ENCODE peak calls at places on chromosomes 3 and 15, in five cellular contexts. One of them, this sample, is unnamed. For H3K27me3, the result is how much of the 10 kb centered on the place peaks cover.

GRCh38 chr15:75430259-75430658 is 21.2 kb downstream of the SIN3A start:
- DNase-seq in GM12878: no peak
- DNase-seq in thyroid gland: no peak
- DNase-seq in transverse colon: no peak
- DNase-seq in sigmoid colon: no peak
- DNase-seq in this sample: no peak

GRCh38 chr15:85282504-85283115 is 97.8 kb upstream of the AKAP13 start:
- DNase-seq in sigmoid colon: no peak
- DNase-seq in thyroid gland: peak
- DNase-seq in GM12878: no peak
- DNase-seq in transverse colon: no peak
- DNase-seq in this sample: peak

GRCh38 chr3:150365132-150365604 is 42.9 kb upstream of the TSC22D2 start:
- DNase-seq in sigmoid colon: no peak
- DNase-seq in GM12878: peak
- DNase-seq in transverse colon: no peak
- DNase-seq in thyroid gland: no peak
- DNase-seq in this sample: no peak

GRCh38 chr3:12303532-12303931 is 14.7 kb downstream of the PPARG start:
- DNase-seq in GM12878: no peak
- DNase-seq in thyroid gland: no peak
- DNase-seq in sigmoid colon: no peak
- DNase-seq in transverse colon: no peak
- DNase-seq in this sample: no peak

GRCh38 chr3:149020839-149021252 is 29.5 kb downstream of the GYG1 start:
- DNase-seq in thyroid gland: no peak
- DNase-seq in GM12878: no peak
- DNase-seq in transverse colon: no peak
- DNase-seq in sigmoid colon: no peak
- DNase-seq in this sample: no peak

GRCh38 chr15:76274226-76274625 is 37.0 kb downstream of the ETFA start:
- DNase-seq in GM12878: no peak
- DNase-seq in sigmoid colon: no peak
- DNase-seq in transverse colon: no peak
- DNase-seq in thyroid gland: no peak
- DNase-seq in this sample: peak

GRCh38 chr3:114861666-114862065 is 285.4 kb downstream of the ZBTB20 start:
- DNase-seq in thyroid gland: no peak
- DNase-seq in sigmoid colon: no peak
- DNase-seq in GM12878: no peak
- DNase-seq in transverse colon: no peak
- DNase-seq in this sample: no peak

GRCh38 chr3:52784931-52785590 is 7.7 kb downstream of the ITIH1 start:
- DNase-seq in sigmoid colon: peak
- DNase-seq in transverse colon: no peak
- DNase-seq in GM12878: no peak
- DNase-seq in thyroid gland: no peak
- DNase-seq in this sample: no peak

GRCh38 chr3:32818431-32819085 is 761 bp downstream of the TRIM71 start:
- DNase-seq in sigmoid colon: no peak
- DNase-seq in transverse colon: no peak
- DNase-seq in GM12878: no peak
- DNase-seq in thyroid gland: no peak
- DNase-seq in this sample: no peak

GRCh38 chr3:64411101-64411500 is 185.8 kb upstream of the PRICKLE2 start:
- DNase-seq in GM12878: no peak
- DNase-seq in sigmoid colon: no peak
- DNase-seq in thyroid gland: no peak
- DNase-seq in transverse colon: no peak
- DNase-seq in this sample: no peak

GRCh38 chr15:28977377-28978010 is 91.7 kb downstream of the APBA2 start:
- DNase-seq in transverse colon: no peak
- DNase-seq in thyroid gland: no peak
- DNase-seq in GM12878: no peak
- DNase-seq in sigmoid colon: no peak
- DNase-seq in this sample: peak

GRCh38 chr15:100973351-100974034 is 54.3 kb downstream of the LRRK1 start:
- DNase-seq in thyroid gland: peak
- DNase-seq in transverse colon: no peak
- DNase-seq in sigmoid colon: no peak
- DNase-seq in GM12878: no peak
- DNase-seq in this sample: no peak

GRCh38 chr3:39141211-39141995 is 12.0 kb downstream of the CSRNP1 start:
- DNase-seq in GM12878: no peak
- DNase-seq in sigmoid colon: peak
- DNase-seq in transverse colon: peak
- DNase-seq in thyroid gland: peak
- DNase-seq in this sample: peak

GRCh38 chr3:195195321-195196209 is 75.4 kb downstream of the XXYLT1 start:
- DNase-seq in thyroid gland: no peak
- DNase-seq in transverse colon: no peak
- DNase-seq in GM12878: no peak
- DNase-seq in sigmoid colon: peak
- DNase-seq in this sample: no peak

GRCh38 chr15:55060831-55061230 is 135.9 kb downstream of the RSL24D1 start:
- DNase-seq in sigmoid colon: no peak
- DNase-seq in GM12878: no peak
- DNase-seq in thyroid gland: no peak
- DNase-seq in transverse colon: no peak
- DNase-seq in this sample: no peak

GRCh38 chr3:27224197-27224596 is 145.0 kb downstream of the NEK10 start:
- DNase-seq in thyroid gland: no peak
- DNase-seq in sigmoid colon: no peak
- DNase-seq in transverse colon: no peak
- DNase-seq in GM12878: no peak
- DNase-seq in this sample: no peak

GRCh38 chr3:41198526-41198925 is 779 bp upstream of the CTNNB1 start:
- DNase-seq in transverse colon: peak
- DNase-seq in thyroid gland: peak
- DNase-seq in GM12878: no peak
- DNase-seq in sigmoid colon: peak
- DNase-seq in this sample: peak

GRCh38 chr3:4897765-4898453 is 81.3 kb upstream of the BHLHE40 start:
- DNase-seq in GM12878: no peak
- DNase-seq in sigmoid colon: no peak
- DNase-seq in thyroid gland: no peak
- DNase-seq in transverse colon: no peak
- DNase-seq in this sample: peak

GRCh38 chr15:84570164-84570692 is 30.6 kb upstream of the ZSCAN2 start:
- DNase-seq in GM12878: no peak
- DNase-seq in sigmoid colon: peak
- DNase-seq in transverse colon: peak
- DNase-seq in thyroid gland: peak
- DNase-seq in this sample: peak

GRCh38 chr3:163768048-163768447 is 1310.2 kb downstream of the SI start:
- DNase-seq in sigmoid colon: no peak
- DNase-seq in transverse colon: no peak
- DNase-seq in GM12878: no peak
- DNase-seq in thyroid gland: no peak
- DNase-seq in this sample: no peak

GRCh38 chr15:81301815-81302399 is 22.0 kb downstream of the STARD5 start:
- DNase-seq in thyroid gland: no peak
- DNase-seq in sigmoid colon: no peak
- DNase-seq in GM12878: peak
- DNase-seq in transverse colon: peak
- DNase-seq in this sample: no peak

GRCh38 chr3:178060406-178060805 is 475.8 kb upstream of the KCNMB2 start:
- DNase-seq in sigmoid colon: peak
- DNase-seq in thyroid gland: no peak
- DNase-seq in transverse colon: no peak
- DNase-seq in GM12878: no peak
- DNase-seq in this sample: peak

GRCh38 chr3:178056868-178057267 is 479.4 kb upstream of the KCNMB2 start:
- DNase-seq in thyroid gland: no peak
- DNase-seq in transverse colon: no peak
- DNase-seq in sigmoid colon: no peak
- DNase-seq in GM12878: no peak
- DNase-seq in this sample: no peak

GRCh38 chr3:178059836-178060235 is 476.4 kb upstream of the KCNMB2 start:
- DNase-seq in thyroid gland: no peak
- DNase-seq in transverse colon: no peak
- DNase-seq in GM12878: no peak
- DNase-seq in sigmoid colon: no peak
- DNase-seq in this sample: no peak

GRCh38 chr3:178058629-178059028 is 477.6 kb upstream of the KCNMB2 start:
- DNase-seq in sigmoid colon: no peak
- DNase-seq in GM12878: no peak
- DNase-seq in transverse colon: no peak
- DNase-seq in thyroid gland: no peak
- DNase-seq in this sample: no peak

GRCh38 chr3:178059124-178059523 is 477.1 kb upstream of the KCNMB2 start:
- DNase-seq in GM12878: no peak
- DNase-seq in sigmoid colon: no peak
- DNase-seq in thyroid gland: no peak
- DNase-seq in transverse colon: no peak
- DNase-seq in this sample: no peak
- H3K27ac ChIP-seq in GM12878: no peak
- H3K27ac ChIP-seq in sigmoid colon: peak
- H3K27ac ChIP-seq in thyroid gland: no peak
- H3K27ac ChIP-seq in transverse colon: peak
- H3K27ac ChIP-seq in this sample: peak

GRCh38 chr3:184231671-184232070 is 2.3 kb downstream of the VWA5B2 start:
- DNase-seq in sigmoid colon: no peak
- DNase-seq in transverse colon: no peak
- DNase-seq in thyroid gland: no peak
- DNase-seq in GM12878: no peak
- DNase-seq in this sample: no peak
- H3K27me3 ChIP-seq in sigmoid colon: under half
- H3K27me3 ChIP-seq in transverse colon: half or more
- H3K27me3 ChIP-seq in thyroid gland: under half
- H3K27me3 ChIP-seq in GM12878: under half
- H3K27me3 ChIP-seq in this sample: under half

DNA sequence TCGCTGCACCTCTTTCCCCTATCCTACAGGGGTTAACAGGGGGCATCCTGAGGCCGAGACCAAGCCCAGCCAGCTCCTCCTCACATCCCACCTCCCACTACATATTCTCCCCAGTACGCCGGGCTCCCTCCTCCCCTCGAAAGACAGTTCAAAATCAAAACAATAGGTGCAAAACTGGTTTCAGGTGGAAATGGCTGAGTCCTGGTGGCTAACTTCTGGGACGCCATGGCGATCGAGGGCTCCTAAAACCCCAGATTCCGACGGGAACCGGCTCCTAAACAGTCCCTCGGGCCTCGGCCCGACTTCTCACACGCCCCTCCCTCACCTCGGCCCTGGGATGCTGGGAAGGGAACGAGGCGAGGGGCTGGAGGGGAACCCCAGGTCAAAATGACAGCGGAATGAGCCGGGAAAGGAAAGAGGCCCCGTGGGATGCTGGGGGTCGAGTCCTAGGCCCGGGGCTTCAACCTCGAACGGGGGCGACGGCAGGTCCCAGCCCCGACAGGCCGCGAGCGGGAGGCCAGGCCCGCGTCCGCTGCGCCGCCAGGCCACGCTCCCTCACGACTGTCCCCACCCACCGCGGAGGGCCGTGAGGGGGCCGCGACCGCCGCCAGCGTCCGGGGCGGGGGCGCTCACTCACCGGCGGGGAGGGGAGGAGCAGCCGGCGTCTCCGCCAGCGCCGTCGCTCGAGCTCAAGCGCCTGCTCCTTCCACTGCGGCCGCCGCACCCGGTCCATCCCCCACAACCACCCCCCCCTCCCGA is 475 bp downstream of the TMCC1 start:
- DNase-seq in sigmoid colon: peak
- DNase-seq in transverse colon: peak
- DNase-seq in thyroid gland: no peak
- DNase-seq in GM12878: peak
- DNase-seq in this sample: peak
- TF ChIP-seq POLR2A in sigmoid colon: no peak
- TF ChIP-seq POLR2A in transverse colon: peak
- TF ChIP-seq POLR2A in thyroid gland: no peak
- TF ChIP-seq POLR2A in GM12878: peak
- TF ChIP-seq POLR2A in this sample: peak

DNA sequence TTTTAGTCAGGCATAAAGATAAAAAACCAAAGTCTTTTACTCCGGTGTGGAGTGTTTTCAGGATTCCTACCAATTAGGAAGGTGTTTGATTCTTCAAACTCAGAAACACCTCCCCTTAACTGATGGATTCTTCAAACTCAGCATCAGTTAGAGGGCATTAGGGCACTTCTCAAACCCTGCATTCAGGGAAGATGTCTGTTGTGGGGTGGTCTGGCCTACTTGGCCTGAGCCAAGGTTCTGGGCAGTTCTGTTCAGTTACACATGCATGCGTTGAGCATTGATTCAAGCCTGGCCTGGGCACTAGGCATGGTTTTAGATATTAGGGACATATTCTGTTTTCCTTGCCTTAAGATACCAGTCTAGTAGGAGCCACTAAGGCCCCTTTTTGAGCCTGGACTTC is 1.0 kb downstream of the HGD start:
- DNase-seq in sigmoid colon: no peak
- DNase-seq in transverse colon: no peak
- DNase-seq in GM12878: no peak
- DNase-seq in thyroid gland: no peak
- DNase-seq in this sample: no peak
- H3K27ac ChIP-seq in sigmoid colon: no peak
- H3K27ac ChIP-seq in transverse colon: peak
- H3K27ac ChIP-seq in GM12878: no peak
- H3K27ac ChIP-seq in thyroid gland: peak
- H3K27ac ChIP-seq in this sample: no peak